ENCODE peak calls at places on chromosome 4, in six cellular contexts. T is astrocyte, F is DND-41, Y is tibial artery, I is neuronal stem cell, G is left ventricle myocardium inferior. V is an unnamed sample.

GRCh38 chr4:8198906-8199593 is at the start of gene SH3TC1:
- DNase-seq in G (peak; percentile 89), I (no peak), Y (peak; percentile 85), T (peak; percentile 81), F (peak; percentile 72), V (peak; percentile 40)

GRCh38 chr4:7625073-7625472 is 190.3 kb upstream of the PSAPL1 start:
- DNase-seq in Y (no peak), F (no peak), I (no peak), G (no peak), T (peak; percentile 63), V (no peak)

GRCh38 chr4:84031401-84031800 is 467.7 kb downstream of the NKX6-1 start:
- DNase-seq in Y (no peak), T (no peak), G (no peak), F (no peak), I (no peak), V (no peak)

GRCh38 chr4:40254961-40255721 is 58.3 kb downstream of the RHOH start:
- DNase-seq in F (no peak), I (no peak), Y (no peak), T (peak; percentile 70), G (no peak), V (no peak)

GRCh38 chr4:101784957-101785356 is 5.6 kb upstream of the BANK1 start:
- DNase-seq in I (no peak), Y (no peak), G (no peak), F (no peak), T (no peak), V (no peak)

GRCh38 chr4:79848329-79848728 is 224.7 kb downstream of the ANTXR2 start:
- DNase-seq in G (no peak), F (no peak), I (no peak), Y (no peak), T (no peak), V (no peak)

GRCh38 chr4:112559053-112559452 is 43.1 kb upstream of the NEUROG2 start:
- DNase-seq in Y (no peak), F (no peak), T (no peak), I (no peak), G (no peak), V (no peak)

GRCh38 chr4:89997171-89997704 is 102.6 kb downstream of the MMRN1 start:
- DNase-seq in G (no peak), T (no peak), F (no peak), I (no peak), Y (no peak), V (no peak)

GRCh38 chr4:19497692-19498091 is 754.0 kb upstream of the SLIT2 start:
- DNase-seq in G (no peak), Y (no peak), I (no peak), T (no peak), F (no peak), V (no peak)

GRCh38 chr4:94403735-94404134 is 48.0 kb upstream of the PDLIM5 start:
- DNase-seq in T (no peak), G (peak; percentile 32), I (no peak), F (no peak), Y (peak; percentile 46), V (no peak)

DNA sequence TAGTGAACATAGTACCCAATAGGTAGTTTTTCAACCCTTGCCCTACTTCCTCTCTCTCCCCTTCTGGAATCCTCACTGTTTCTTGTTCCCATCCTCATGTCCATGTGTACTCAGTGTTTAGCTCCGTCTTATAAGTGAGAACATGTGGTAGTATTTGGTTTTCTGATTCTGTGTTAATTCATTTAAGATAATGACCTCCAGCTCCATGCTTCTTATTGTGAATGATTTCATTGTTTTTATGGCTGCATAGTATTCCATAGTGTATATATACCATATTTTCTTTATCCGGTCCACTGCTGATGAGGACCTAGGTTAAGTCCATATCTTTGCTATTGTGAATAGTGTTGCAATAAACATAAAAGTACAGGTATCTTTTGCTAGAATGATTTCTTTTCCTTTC is 31.0 kb downstream of the IRF2 start:
- DNase-seq in F (no peak), Y (no peak), I (no peak), T (no peak), G (no peak), V (no peak)
- H3K4me1 ChIP-seq in F (no peaks in the 10 kb centered on the region), Y (peaks cover 28% of the 10 kb centered on the region), I (peaks cover 4% of the 10 kb centered on the region), T (peaks cover 17% of the 10 kb centered on the region), G (peaks cover 100% of the 10 kb centered on the region), V (peaks cover 7% of the 10 kb centered on the region)

GRCh38 chr4:95754667-95755066 is 85.2 kb upstream of the PDHA2 start:
- DNase-seq in G (no peak), Y (no peak), I (no peak), F (no peak), T (no peak), V (no peak)
- H3K4me3 ChIP-seq in G (no peak overlapping the region), Y (no peak overlapping the region), I (no peak overlapping the region), F (no peak overlapping the region), T (no peak overlapping the region), V (no peak overlapping the region)

GRCh38 chr4:523601-524000 is 24.6 kb downstream of the PIGG start:
- DNase-seq in I (no peak), F (no peak), Y (no peak), T (no peak), G (no peak), V (no peak)
- H3K36me3 ChIP-seq in I (peaks cover 35% of the 10 kb centered on the region), F (peaks cover 82% of the 10 kb centered on the region), Y (peaks cover 67% of the 10 kb centered on the region), T (peaks cover 3% of the 10 kb centered on the region), G (peaks cover 85% of the 10 kb centered on the region), V (peaks cover 93% of the 10 kb centered on the region)

GRCh38 chr4:5828005-5828391 is 64.9 kb downstream of the CRMP1 start:
- DNase-seq in T (no peak), G (no peak), I (no peak), Y (no peak), F (no peak), V (no peak)

GRCh38 chr4:5825642-5826041 is 67.2 kb downstream of the CRMP1 start:
- DNase-seq in G (no peak), T (no peak), Y (no peak), F (no peak), I (no peak), V (no peak)

GRCh38 chr4:5824635-5825034 is 68.3 kb downstream of the CRMP1 start:
- DNase-seq in F (peak; percentile 12), Y (no peak), I (no peak), T (no peak), G (no peak), V (no peak)

GRCh38 chr4:5827108-5828004 is 65.5 kb downstream of the CRMP1 start:
- DNase-seq in T (no peak), F (no peak), I (no peak), Y (no peak), G (no peak), V (no peak)

DNA sequence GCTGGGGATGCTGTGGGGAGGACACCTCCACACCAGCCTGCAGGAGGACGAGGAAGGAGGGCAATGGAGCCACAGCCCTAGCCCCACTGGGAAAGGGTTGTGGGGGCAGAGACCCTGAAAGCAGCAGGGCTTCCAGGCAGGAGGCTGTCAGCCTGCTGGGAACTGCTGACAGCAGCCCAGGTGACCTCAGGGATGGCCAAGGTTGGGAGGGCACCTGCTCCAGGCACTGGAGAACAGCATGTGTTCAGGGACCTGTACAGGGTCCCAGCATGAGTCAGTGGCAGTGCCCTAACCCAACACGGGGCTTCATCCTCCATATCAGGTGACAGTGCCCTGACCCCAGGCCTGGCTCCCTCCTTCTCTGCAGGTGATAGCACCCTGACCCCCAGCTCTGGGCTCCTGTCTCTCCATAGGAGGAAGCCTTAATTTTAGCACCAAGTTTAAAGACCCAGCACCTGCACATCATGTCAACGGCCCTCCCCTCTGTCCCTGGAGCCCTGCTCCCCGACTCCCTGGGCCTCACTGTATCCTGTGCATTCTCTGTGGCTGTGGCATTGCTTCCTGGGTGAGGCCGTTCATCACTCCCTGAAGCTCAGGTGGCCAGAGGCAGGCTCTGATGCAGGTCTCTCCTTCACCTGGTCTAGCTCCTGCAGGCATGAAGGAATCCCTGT is 66.3 kb downstream of the CRMP1 start:
- DNase-seq in Y (no peak), G (no peak), T (no peak), F (no peak), I (no peak), V (no peak)
- H3K4me1 ChIP-seq in Y (no peaks in the 10 kb centered on the region), G (peaks cover 20% of the 10 kb centered on the region), T (no peaks in the 10 kb centered on the region), F (no peaks in the 10 kb centered on the region), I (peaks cover 2% of the 10 kb centered on the region), V (no peaks in the 10 kb centered on the region)

GRCh38 chr4:34323549-34324325 is 1920.6 kb downstream of the ARAP2 start:
- DNase-seq in F (no peak), G (no peak), I (no peak), T (no peak), Y (no peak), V (no peak)

GRCh38 chr4:34328939-34329338 is 1915.4 kb downstream of the ARAP2 start:
- DNase-seq in G (no peak), T (no peak), Y (no peak), I (no peak), F (no peak), V (no peak)
- H3K4me3 ChIP-seq in G (no peak overlapping the region), T (no peak overlapping the region), Y (no peak overlapping the region), I (no peak overlapping the region), F (no peak overlapping the region), V (no peak overlapping the region)

GRCh38 chr4:77028241-77028640 is 47.5 kb downstream of the CCNI start:
- DNase-seq in I (no peak), G (no peak), Y (no peak), F (no peak), T (no peak), V (no peak)
- H3K36me3 ChIP-seq in I (peaks cover 38% of the 10 kb centered on the region), G (peaks cover 77% of the 10 kb centered on the region), Y (peaks cover 41% of the 10 kb centered on the region), F (no peaks in the 10 kb centered on the region), T (peaks cover 87% of the 10 kb centered on the region), V (no peaks in the 10 kb centered on the region)

GRCh38 chr4:110867981-110868380 is 245.1 kb upstream of the PITX2 start:
- DNase-seq in F (no peak), G (no peak), Y (no peak), I (no peak), T (peak; percentile 25), V (no peak)
- H3K4me1 ChIP-seq in F (no peaks in the 10 kb centered on the region), G (peaks cover 5% of the 10 kb centered on the region), Y (peaks cover 11% of the 10 kb centered on the region), I (no peaks in the 10 kb centered on the region), T (peaks cover 25% of the 10 kb centered on the region), V (no peaks in the 10 kb centered on the region)